ENCODE peak calls at places on chromosome 9, in ten cellular contexts. Y, S, Z, M, A, I, N, L, B and X are unnamed samples.

GRCh38 chr9:137070201-137070905 is at the start of gene SAPCD2:
- DNase-seq in Y (peak; percentile 83), S (peak; percentile 95), Z (peak; percentile 80), M (peak; percentile 84), A (no peak), I (peak; percentile 90), N (peak; percentile 86), L (peak; percentile 95), B (peak; percentile 93), X (peak; percentile 86)

GRCh38 chr9:123282343-123283047 is 14.1 kb upstream of the STRBP start:
- DNase-seq in Y (peak; percentile 18), S (no peak), Z (no peak), M (no peak), A (no peak), I (no peak), N (peak; percentile 68), L (peak; percentile 35), B (no peak), X (no peak)

GRCh38 chr9:73951147-73951546 is 546.0 kb upstream of the RORB start:
- DNase-seq in Y (no peak), S (no peak), Z (no peak), M (no peak), A (no peak), I (no peak), N (no peak), L (no peak), B (no peak), X (no peak)

GRCh38 chr9:133348763-133349573 is 950 bp downstream of the RPL7A start:
- DNase-seq in Y (no peak), S (no peak), Z (no peak), M (no peak), A (no peak), I (no peak), N (no peak), L (no peak), B (no peak), X (no peak)

GRCh38 chr9:75911390-75911789 is 20.9 kb downstream of the PCSK5 start:
- DNase-seq in Y (no peak), S (no peak), Z (no peak), M (no peak), A (no peak), I (no peak), N (no peak), L (no peak), B (no peak), X (no peak)

GRCh38 chr9:8616419-8616818 is 816.8 kb upstream of the DMAC1 start:
- DNase-seq in Y (peak; percentile 62), S (no peak), Z (no peak), M (no peak), A (no peak), I (no peak), N (no peak), L (no peak), B (no peak), X (no peak)

GRCh38 chr9:102922526-102922925 is 72.6 kb upstream of the CYLC2 start:
- DNase-seq in Y (no peak), S (no peak), Z (no peak), M (no peak), A (no peak), I (no peak), N (no peak), L (no peak), B (no peak), X (no peak)

GRCh38 chr9:14515564-14516198 is 177.6 kb downstream of the ZDHHC21 start:
- DNase-seq in Y (peak; percentile 48), S (no peak), Z (peak; percentile 69), M (no peak), A (no peak), I (no peak), N (no peak), L (no peak), B (no peak), X (no peak)

DNA sequence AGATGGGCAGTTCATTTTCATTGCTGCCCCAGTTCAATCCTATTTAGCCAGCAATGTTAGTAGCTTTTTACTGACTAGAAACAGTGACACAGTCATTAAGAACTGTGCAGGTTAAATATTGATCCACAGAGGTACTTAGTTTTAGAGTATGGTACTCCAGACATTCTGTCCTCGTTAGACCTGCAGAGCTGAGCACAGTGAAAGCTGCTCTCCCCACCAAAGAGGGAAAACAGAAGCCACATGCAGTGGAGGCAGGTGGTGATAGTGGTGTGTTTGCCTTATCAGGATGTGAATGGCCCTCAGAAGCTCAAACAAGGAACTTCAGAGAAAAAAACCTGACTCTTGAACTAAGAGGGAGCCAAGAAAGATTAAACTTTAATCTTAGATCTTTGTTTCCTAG is 75.5 kb downstream of the UNC13B start:
- DNase-seq in Y (no peak), S (no peak), Z (no peak), M (no peak), A (no peak), I (no peak), N (no peak), L (peak; percentile 31), B (no peak), X (no peak)
- H3K4me3 ChIP-seq in Y (no peak overlapping the region), S (no peak overlapping the region), Z (no peak overlapping the region), M (no peak overlapping the region), A (no peak overlapping the region), I (no peak overlapping the region), N (no peak overlapping the region), L (no peak overlapping the region), B (no peak overlapping the region), X (no peak overlapping the region)

GRCh38 chr9:37151802-37152201 is 31.4 kb downstream of the ZCCHC7 start:
- DNase-seq in Y (no peak), S (no peak), Z (no peak), M (no peak), A (no peak), I (no peak), N (no peak), L (no peak), B (no peak), X (no peak)
- H3K4me3 ChIP-seq in Y (no peak overlapping the region), S (no peak overlapping the region), Z (no peak overlapping the region), M (no peak overlapping the region), A (no peak overlapping the region), I (no peak overlapping the region), N (no peak overlapping the region), L (no peak overlapping the region), B (no peak overlapping the region), X (no peak overlapping the region)

GRCh38 chr9:114098660-114099522 is at the start of gene KIF12:
- DNase-seq in Y (no peak), S (no peak), Z (no peak), M (no peak), A (no peak), I (peak; percentile 88), N (no peak), L (peak; percentile 77), B (no peak), X (no peak)

GRCh38 chr9:114097613-114098020 is 1.5 kb downstream of the KIF12 start:
- DNase-seq in Y (peak; percentile 31), S (no peak), Z (no peak), M (no peak), A (no peak), I (peak; percentile 73), N (no peak), L (no peak), B (no peak), X (no peak)

GRCh38 chr9:114100536-114100935 is 1.4 kb upstream of the KIF12 start:
- DNase-seq in Y (no peak), S (no peak), Z (no peak), M (no peak), A (no peak), I (no peak), N (no peak), L (no peak), B (no peak), X (no peak)

GRCh38 chr9:114098021-114098659 is 952 bp downstream of the KIF12 start:
- DNase-seq in Y (no peak), S (no peak), Z (no peak), M (no peak), A (no peak), I (peak; percentile 86), N (no peak), L (peak; percentile 69), B (no peak), X (no peak)

DNA sequence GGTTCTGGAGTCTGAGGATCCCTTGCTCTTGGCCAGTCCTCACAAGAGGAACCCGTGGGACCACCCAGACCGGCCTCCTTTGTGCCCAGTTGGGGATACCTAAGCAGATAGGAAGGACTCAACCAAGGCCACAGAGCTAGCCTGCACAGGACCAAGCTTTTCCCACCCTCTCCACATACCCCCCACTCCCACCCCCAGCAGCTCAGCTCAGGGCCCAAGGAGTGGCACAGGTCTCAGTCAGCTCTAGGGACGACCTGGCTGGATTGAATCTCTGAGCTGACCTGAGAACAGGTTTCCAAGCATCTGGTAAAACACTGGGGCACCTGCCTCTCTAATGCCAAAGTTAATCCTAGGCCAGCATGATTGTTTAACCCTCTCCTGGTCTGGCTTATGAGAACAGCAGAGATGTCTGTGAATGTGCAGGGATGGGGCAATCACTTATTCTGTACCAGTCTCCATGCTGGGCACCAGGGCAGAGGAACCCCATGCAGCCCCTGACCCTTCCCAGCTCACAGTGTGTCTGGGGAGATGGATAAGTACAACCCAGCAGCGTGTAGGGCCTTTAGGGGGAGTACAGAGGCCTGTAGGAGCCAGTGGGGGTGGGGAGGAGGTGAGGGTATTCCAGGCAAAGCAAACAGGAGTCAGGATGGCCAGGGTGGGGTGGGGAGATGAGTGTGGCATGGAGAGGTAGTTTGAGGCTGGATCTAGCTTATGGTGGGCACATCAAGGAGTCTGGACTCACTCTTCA is 605 bp upstream of the KIF12 start:
- DNase-seq in Y (no peak), S (no peak), Z (no peak), M (no peak), A (no peak), I (no peak), N (no peak), L (no peak), B (no peak), X (peak; percentile 17)
- H3K4me3 ChIP-seq in Y (no peak overlapping the region), S (no peak overlapping the region), Z (no peak overlapping the region), M (no peak overlapping the region), A (no peak overlapping the region), I (no peak overlapping the region), N (no peak overlapping the region), L (no peak overlapping the region), B (no peak overlapping the region), X (no peak overlapping the region)

GRCh38 chr9:79134654-79135053 is 437.1 kb upstream of the TLE4 start:
- DNase-seq in Y (peak; percentile 71), S (peak; percentile 22), Z (peak; percentile 6), M (no peak), A (no peak), I (no peak), N (no peak), L (peak; percentile 24), B (peak; percentile 19), X (no peak)

GRCh38 chr9:79131375-79131774 is 440.4 kb upstream of the TLE4 start:
- DNase-seq in Y (no peak), S (no peak), Z (no peak), M (no peak), A (no peak), I (no peak), N (no peak), L (no peak), B (no peak), X (no peak)

GRCh38 chr9:79127661-79128060 is 444.1 kb upstream of the TLE4 start:
- DNase-seq in Y (no peak), S (no peak), Z (no peak), M (no peak), A (no peak), I (no peak), N (no peak), L (no peak), B (no peak), X (no peak)

GRCh38 chr9:79131876-79132377 is 439.8 kb upstream of the TLE4 start:
- DNase-seq in Y (no peak), S (no peak), Z (no peak), M (no peak), A (no peak), I (no peak), N (no peak), L (no peak), B (no peak), X (no peak)

DNA sequence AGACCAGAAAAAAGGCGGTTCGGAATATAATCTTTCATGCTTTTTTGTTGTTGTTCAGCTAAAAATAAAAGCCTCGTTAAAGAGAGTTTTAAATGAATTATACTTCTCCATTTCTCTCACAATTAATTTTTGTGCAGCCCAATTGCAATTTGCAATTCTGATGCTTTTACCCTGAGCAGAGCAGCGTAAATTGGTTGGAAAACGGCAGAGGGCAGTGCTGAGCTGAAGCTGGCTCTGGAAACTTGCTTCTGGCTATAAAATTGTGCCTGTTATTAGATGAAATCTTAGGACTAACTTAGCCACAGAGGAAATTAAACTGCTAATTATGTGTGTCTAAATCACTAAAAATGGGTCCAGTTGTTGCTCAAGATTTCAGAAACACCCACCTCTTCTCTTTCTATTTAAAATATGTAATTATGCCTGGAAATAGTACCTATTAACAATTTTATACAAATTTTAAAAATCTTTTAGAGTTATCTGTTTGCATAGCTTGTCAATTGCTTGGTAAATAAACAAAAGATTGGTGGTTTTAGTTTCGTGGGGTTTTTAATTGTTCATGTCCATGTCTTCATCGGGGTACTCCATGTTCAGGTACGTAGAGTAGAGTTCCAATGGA is 441.8 kb upstream of the TLE4 start:
- DNase-seq in Y (peak; percentile 46), S (peak; percentile 42), Z (peak; percentile 68), M (no peak), A (peak; percentile 2), I (no peak), N (peak; percentile 23), L (peak; percentile 56), B (peak; percentile 10), X (peak; percentile 46)
- H3K4me3 ChIP-seq in Y (no peak overlapping the region), S (no peak overlapping the region), Z (no peak overlapping the region), M (no peak overlapping the region), A (no peak overlapping the region), I (no peak overlapping the region), N (no peak overlapping the region), L (no peak overlapping the region), B (no peak overlapping the region), X (no peak overlapping the region)